ENCODE peak calls at places on chromosomes 16 and 17, in four cellular contexts. Y, S, A and O are unnamed samples.

GRCh38 chr16:31129568-31130335 is 5.8 kb downstream of the PRSS8 start:
- DNase-seq in Y (no peak), S (no peak), A (no peak), O (peak)

GRCh38 chr17:77422104-77422782 is 281.5 kb downstream of the SEC14L1 start:
- DNase-seq in Y (no peak), S (no peak), A (no peak), O (no peak)

GRCh38 chr17:4409659-4410058 is 24.1 kb upstream of the SPNS3 start:
- DNase-seq in Y (no peak), S (no peak), A (no peak), O (no peak)

GRCh38 chr17:32486091-32486700 is 597 bp upstream of the CDK5R1 start:
- DNase-seq in Y (peak), S (peak), A (peak), O (peak)

GRCh38 chr16:58647107-58647506 is 17.5 kb upstream of the CNOT1 start:
- DNase-seq in Y (no peak), S (no peak), A (no peak), O (no peak)

GRCh38 chr16:53356478-53357207 is 77.6 kb upstream of the RBL2 start:
- DNase-seq in Y (no peak), S (no peak), A (peak), O (no peak)

GRCh38 chr17:31390748-31391495 is 553 bp upstream of the RAB11FIP4 start:
- DNase-seq in Y (no peak), S (no peak), A (peak), O (peak)

GRCh38 chr16:31455601-31456314 is 3.5 kb upstream of the ARMC5 start:
- DNase-seq in Y (no peak), S (no peak), A (peak), O (no peak)

GRCh38 chr17:1644493-1645206 is 882 bp downstream of the SCARF1 start:
- DNase-seq in Y (peak), S (peak), A (no peak), O (no peak)

GRCh38 chr16:10981697-10982216 is 37.4 kb downstream of the CLEC16A start:
- DNase-seq in Y (peak), S (no peak), A (peak), O (no peak)

GRCh38 chr16:26614102-26614864 is 452.4 kb upstream of the C16orf82 start:
- DNase-seq in Y (no peak), S (no peak), A (no peak), O (no peak)

GRCh38 chr17:79224903-79225302 is 150.3 kb downstream of the ENGASE start:
- DNase-seq in Y (no peak), S (no peak), A (no peak), O (no peak)

GRCh38 chr17:44043326-44043725 is 23.1 kb downstream of the LSM12 start:
- DNase-seq in Y (no peak), S (no peak), A (no peak), O (no peak)

GRCh38 chr16:13902677-13903076 is 17.3 kb upstream of the ERCC4 start:
- DNase-seq in Y (no peak), S (no peak), A (no peak), O (no peak)

GRCh38 chr17:42200702-42201101 is 6.4 kb upstream of the GHDC start:
- DNase-seq in Y (no peak), S (no peak), A (no peak), O (no peak)

GRCh38 chr16:77327717-77328116 is 107.1 kb downstream of the ADAMTS18 start:
- DNase-seq in Y (no peak), S (no peak), A (no peak), O (no peak)